ENCODE peak calls at places on chromosomes 3 and 15, in nine cellular contexts. One of them, this sample, is unnamed. For H3K9me3, the result is how much of the 10 kb centered on the place peaks cover.

GRCh38 chr3:24042174-24042878 is 97.2 kb downstream of the NR1D2 start:
- DNase-seq in naive thymus-derived CD4-positive, alpha-beta T cell: no peak
- DNase-seq in CD8-positive, alpha-beta T cell: no peak
- DNase-seq in gastrocnemius medialis: no peak
- DNase-seq in heart left ventricle: no peak
- DNase-seq in ovary: no peak
- DNase-seq in CD8-positive, alpha-beta memory T cell: no peak
- DNase-seq in IMR-90: peak
- DNase-seq in GM23248: peak
- DNase-seq in this sample: no peak

GRCh38 chr3:7144696-7145308 is 283.9 kb downstream of the GRM7 start:
- DNase-seq in ovary: no peak
- DNase-seq in heart left ventricle: no peak
- DNase-seq in naive thymus-derived CD4-positive, alpha-beta T cell: no peak
- DNase-seq in gastrocnemius medialis: no peak
- DNase-seq in IMR-90: no peak
- DNase-seq in CD8-positive, alpha-beta T cell: no peak
- DNase-seq in GM23248: peak
- DNase-seq in CD8-positive, alpha-beta memory T cell: no peak
- DNase-seq in this sample: no peak

GRCh38 chr3:50617096-50617791 is at the start of gene MAPKAPK3:
- DNase-seq in GM23248: peak
- DNase-seq in ovary: peak
- DNase-seq in gastrocnemius medialis: peak
- DNase-seq in CD8-positive, alpha-beta memory T cell: peak
- DNase-seq in CD8-positive, alpha-beta T cell: peak
- DNase-seq in IMR-90: no peak
- DNase-seq in naive thymus-derived CD4-positive, alpha-beta T cell: no peak
- DNase-seq in heart left ventricle: peak
- DNase-seq in this sample: no peak

GRCh38 chr3:151630938-151631417 is 102.7 kb upstream of the AADACL2 start:
- DNase-seq in gastrocnemius medialis: peak
- DNase-seq in naive thymus-derived CD4-positive, alpha-beta T cell: no peak
- DNase-seq in CD8-positive, alpha-beta memory T cell: no peak
- DNase-seq in ovary: peak
- DNase-seq in CD8-positive, alpha-beta T cell: no peak
- DNase-seq in heart left ventricle: no peak
- DNase-seq in GM23248: peak
- DNase-seq in IMR-90: peak
- DNase-seq in this sample: no peak

GRCh38 chr3:132180337-132180791 is 136.8 kb upstream of the ACP3 start:
- DNase-seq in gastrocnemius medialis: no peak
- DNase-seq in CD8-positive, alpha-beta memory T cell: no peak
- DNase-seq in naive thymus-derived CD4-positive, alpha-beta T cell: no peak
- DNase-seq in heart left ventricle: no peak
- DNase-seq in IMR-90: peak
- DNase-seq in GM23248: peak
- DNase-seq in ovary: no peak
- DNase-seq in CD8-positive, alpha-beta T cell: no peak
- DNase-seq in this sample: no peak

GRCh38 chr15:75758071-75758872 is 45.6 kb upstream of the CSPG4 start:
- DNase-seq in naive thymus-derived CD4-positive, alpha-beta T cell: peak
- DNase-seq in CD8-positive, alpha-beta T cell: peak
- DNase-seq in heart left ventricle: peak
- DNase-seq in GM23248: peak
- DNase-seq in IMR-90: peak
- DNase-seq in CD8-positive, alpha-beta memory T cell: peak
- DNase-seq in ovary: peak
- DNase-seq in gastrocnemius medialis: peak
- DNase-seq in this sample: peak

GRCh38 chr3:188664795-188665194 is 507.0 kb upstream of the TPRG1 start:
- DNase-seq in CD8-positive, alpha-beta memory T cell: no peak
- DNase-seq in ovary: no peak
- DNase-seq in GM23248: no peak
- DNase-seq in heart left ventricle: no peak
- DNase-seq in IMR-90: no peak
- DNase-seq in gastrocnemius medialis: no peak
- DNase-seq in naive thymus-derived CD4-positive, alpha-beta T cell: no peak
- DNase-seq in CD8-positive, alpha-beta T cell: no peak
- DNase-seq in this sample: no peak

GRCh38 chr15:41647269-41647668 is 12.9 kb upstream of the MGA start:
- DNase-seq in heart left ventricle: no peak
- DNase-seq in ovary: no peak
- DNase-seq in IMR-90: no peak
- DNase-seq in CD8-positive, alpha-beta memory T cell: no peak
- DNase-seq in gastrocnemius medialis: no peak
- DNase-seq in naive thymus-derived CD4-positive, alpha-beta T cell: no peak
- DNase-seq in CD8-positive, alpha-beta T cell: no peak
- DNase-seq in GM23248: no peak
- DNase-seq in this sample: no peak

GRCh38 chr3:97712919-97713318 is 51.6 kb upstream of the ARL6 start:
- DNase-seq in ovary: no peak
- DNase-seq in CD8-positive, alpha-beta T cell: no peak
- DNase-seq in naive thymus-derived CD4-positive, alpha-beta T cell: no peak
- DNase-seq in CD8-positive, alpha-beta memory T cell: no peak
- DNase-seq in heart left ventricle: no peak
- DNase-seq in GM23248: no peak
- DNase-seq in IMR-90: no peak
- DNase-seq in gastrocnemius medialis: no peak
- DNase-seq in this sample: no peak

GRCh38 chr3:69066121-69066520 is 14.0 kb upstream of the TMF1 start:
- DNase-seq in GM23248: no peak
- DNase-seq in CD8-positive, alpha-beta memory T cell: no peak
- DNase-seq in gastrocnemius medialis: no peak
- DNase-seq in ovary: no peak
- DNase-seq in CD8-positive, alpha-beta T cell: no peak
- DNase-seq in naive thymus-derived CD4-positive, alpha-beta T cell: no peak
- DNase-seq in IMR-90: no peak
- DNase-seq in heart left ventricle: no peak
- DNase-seq in this sample: no peak

GRCh38 chr3:61521229-61521628 is 40.1 kb upstream of the PTPRG start:
- DNase-seq in heart left ventricle: no peak
- DNase-seq in CD8-positive, alpha-beta T cell: no peak
- DNase-seq in CD8-positive, alpha-beta memory T cell: no peak
- DNase-seq in naive thymus-derived CD4-positive, alpha-beta T cell: no peak
- DNase-seq in ovary: no peak
- DNase-seq in GM23248: no peak
- DNase-seq in IMR-90: no peak
- DNase-seq in gastrocnemius medialis: no peak
- DNase-seq in this sample: no peak

GRCh38 chr15:71812966-71813722 is 2.8 kb downstream of the NR2E3 start:
- DNase-seq in IMR-90: no peak
- DNase-seq in ovary: no peak
- DNase-seq in CD8-positive, alpha-beta memory T cell: no peak
- DNase-seq in CD8-positive, alpha-beta T cell: no peak
- DNase-seq in GM23248: peak
- DNase-seq in heart left ventricle: no peak
- DNase-seq in naive thymus-derived CD4-positive, alpha-beta T cell: no peak
- DNase-seq in gastrocnemius medialis: peak
- DNase-seq in this sample: no peak

GRCh38 chr15:41307679-41308078 is 24.7 kb downstream of the OIP5 start:
- DNase-seq in heart left ventricle: no peak
- DNase-seq in CD8-positive, alpha-beta T cell: no peak
- DNase-seq in CD8-positive, alpha-beta memory T cell: no peak
- DNase-seq in gastrocnemius medialis: no peak
- DNase-seq in ovary: no peak
- DNase-seq in IMR-90: no peak
- DNase-seq in naive thymus-derived CD4-positive, alpha-beta T cell: no peak
- DNase-seq in GM23248: no peak
- DNase-seq in this sample: no peak

DNA sequence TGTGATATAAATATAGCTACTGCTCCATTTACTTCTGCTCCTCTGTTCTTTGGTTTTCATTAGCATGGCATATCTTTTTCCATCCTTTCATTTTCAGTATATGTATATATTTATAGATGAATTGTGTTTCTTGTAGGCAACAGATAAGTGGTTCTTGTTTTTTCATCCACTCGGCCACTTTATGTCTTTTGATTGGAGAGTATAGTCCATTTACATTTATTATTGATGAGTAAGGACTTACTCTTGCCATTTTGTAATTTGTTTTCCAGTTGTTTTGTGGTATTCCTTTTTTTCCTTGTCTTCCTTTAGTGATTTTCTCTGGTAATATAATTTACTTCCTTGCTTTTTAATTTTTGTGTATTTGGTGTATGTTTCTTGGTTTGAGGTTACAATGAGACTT is 26.8 kb upstream of the COPB2 start:
- DNase-seq in gastrocnemius medialis: no peak
- DNase-seq in naive thymus-derived CD4-positive, alpha-beta T cell: no peak
- DNase-seq in IMR-90: no peak
- DNase-seq in heart left ventricle: no peak
- DNase-seq in ovary: no peak
- DNase-seq in CD8-positive, alpha-beta memory T cell: no peak
- DNase-seq in GM23248: no peak
- DNase-seq in CD8-positive, alpha-beta T cell: no peak
- DNase-seq in this sample: no peak
- H3K9me3 ChIP-seq in gastrocnemius medialis: under half
- H3K9me3 ChIP-seq in naive thymus-derived CD4-positive, alpha-beta T cell: under half
- H3K9me3 ChIP-seq in IMR-90: under half
- H3K9me3 ChIP-seq in heart left ventricle: under half
- H3K9me3 ChIP-seq in ovary: under half
- H3K9me3 ChIP-seq in CD8-positive, alpha-beta memory T cell: under half
- H3K9me3 ChIP-seq in GM23248: under half
- H3K9me3 ChIP-seq in CD8-positive, alpha-beta T cell: under half
- H3K9me3 ChIP-seq in this sample: under half

DNA sequence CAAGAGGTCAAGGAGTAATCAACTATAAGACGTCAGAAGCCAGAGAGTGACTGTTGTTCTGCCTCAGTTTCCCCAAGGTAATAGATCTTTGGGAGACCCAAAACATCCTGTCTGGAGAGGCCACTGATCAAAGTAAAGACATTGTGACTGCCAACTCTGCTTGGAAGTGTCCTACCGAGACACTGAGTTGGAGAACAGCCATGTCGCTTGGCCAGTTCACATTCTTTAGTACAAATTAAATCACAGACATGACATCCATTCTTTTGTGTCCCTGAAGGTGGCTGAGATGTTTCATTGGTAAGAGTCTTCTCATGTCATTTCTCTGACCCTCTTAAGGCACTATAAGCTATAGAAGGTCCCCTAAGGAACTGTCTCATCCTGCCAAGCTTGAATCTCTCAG is 15.3 kb downstream of the SRGAP3 start:
- DNase-seq in CD8-positive, alpha-beta memory T cell: no peak
- DNase-seq in heart left ventricle: no peak
- DNase-seq in CD8-positive, alpha-beta T cell: no peak
- DNase-seq in naive thymus-derived CD4-positive, alpha-beta T cell: no peak
- DNase-seq in GM23248: no peak
- DNase-seq in IMR-90: no peak
- DNase-seq in gastrocnemius medialis: no peak
- DNase-seq in ovary: no peak
- DNase-seq in this sample: no peak
- H3K9me3 ChIP-seq in CD8-positive, alpha-beta memory T cell: under half
- H3K9me3 ChIP-seq in heart left ventricle: under half
- H3K9me3 ChIP-seq in CD8-positive, alpha-beta T cell: under half
- H3K9me3 ChIP-seq in naive thymus-derived CD4-positive, alpha-beta T cell: under half
- H3K9me3 ChIP-seq in GM23248: under half
- H3K9me3 ChIP-seq in IMR-90: under half
- H3K9me3 ChIP-seq in gastrocnemius medialis: under half
- H3K9me3 ChIP-seq in ovary: under half
- H3K9me3 ChIP-seq in this sample: under half

DNA sequence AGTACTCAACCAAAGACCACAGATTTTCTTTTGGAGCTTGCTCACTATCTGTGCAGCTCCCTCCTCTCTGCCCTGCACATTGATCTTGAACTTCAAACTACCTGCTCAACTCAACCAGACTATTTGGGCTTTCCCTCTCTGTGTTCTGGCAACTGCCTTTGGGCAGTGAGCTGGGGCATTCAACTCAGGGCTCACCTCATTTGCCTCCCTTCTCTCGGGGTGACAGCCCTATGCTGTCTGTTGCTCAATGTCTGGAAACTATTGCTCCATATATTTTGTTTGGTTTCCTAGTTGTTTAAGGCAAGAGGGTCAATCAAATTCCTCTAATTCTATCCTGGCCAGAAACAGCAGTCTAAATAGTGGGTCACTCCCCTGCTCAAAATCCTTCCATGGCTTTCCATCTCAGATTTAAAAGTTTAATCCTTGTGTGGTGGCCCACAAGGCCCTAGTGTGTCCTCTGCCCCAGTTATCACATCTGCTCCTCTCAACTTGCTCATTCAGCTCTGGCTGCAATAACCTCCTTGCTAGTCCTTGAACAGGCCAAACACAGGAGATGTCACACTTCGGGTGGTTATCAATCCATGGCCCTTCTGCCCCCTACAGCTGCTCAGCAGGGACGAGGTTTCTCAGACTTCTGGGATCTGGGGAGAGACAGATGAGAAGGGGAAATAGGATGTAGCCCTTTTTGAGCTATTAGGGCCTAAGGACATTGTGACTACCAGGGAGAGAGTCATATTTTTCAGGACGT is 67.8 kb downstream of the SNRK start:
- DNase-seq in ovary: no peak
- DNase-seq in CD8-positive, alpha-beta T cell: no peak
- DNase-seq in naive thymus-derived CD4-positive, alpha-beta T cell: no peak
- DNase-seq in IMR-90: no peak
- DNase-seq in CD8-positive, alpha-beta memory T cell: no peak
- DNase-seq in heart left ventricle: no peak
- DNase-seq in GM23248: no peak
- DNase-seq in gastrocnemius medialis: no peak
- DNase-seq in this sample: no peak
- H3K9me3 ChIP-seq in ovary: under half
- H3K9me3 ChIP-seq in CD8-positive, alpha-beta T cell: under half
- H3K9me3 ChIP-seq in naive thymus-derived CD4-positive, alpha-beta T cell: half or more
- H3K9me3 ChIP-seq in IMR-90: under half
- H3K9me3 ChIP-seq in CD8-positive, alpha-beta memory T cell: under half
- H3K9me3 ChIP-seq in heart left ventricle: under half
- H3K9me3 ChIP-seq in GM23248: under half
- H3K9me3 ChIP-seq in gastrocnemius medialis: under half
- H3K9me3 ChIP-seq in this sample: under half

GRCh38 chr3:196793224-196793623 is 53.6 kb downstream of the PAK2 start:
- DNase-seq in GM23248: peak
- DNase-seq in CD8-positive, alpha-beta T cell: no peak
- DNase-seq in IMR-90: peak
- DNase-seq in gastrocnemius medialis: no peak
- DNase-seq in ovary: no peak
- DNase-seq in naive thymus-derived CD4-positive, alpha-beta T cell: no peak
- DNase-seq in CD8-positive, alpha-beta memory T cell: no peak
- DNase-seq in heart left ventricle: no peak
- DNase-seq in this sample: no peak

GRCh38 chr3:196792771-196793170 is 53.1 kb downstream of the PAK2 start:
- DNase-seq in GM23248: peak
- DNase-seq in CD8-positive, alpha-beta T cell: no peak
- DNase-seq in naive thymus-derived CD4-positive, alpha-beta T cell: no peak
- DNase-seq in heart left ventricle: no peak
- DNase-seq in CD8-positive, alpha-beta memory T cell: no peak
- DNase-seq in IMR-90: peak
- DNase-seq in gastrocnemius medialis: peak
- DNase-seq in ovary: no peak
- DNase-seq in this sample: no peak

GRCh38 chr3:196790636-196791035 is 51.0 kb downstream of the PAK2 start:
- DNase-seq in GM23248: no peak
- DNase-seq in CD8-positive, alpha-beta T cell: no peak
- DNase-seq in ovary: no peak
- DNase-seq in CD8-positive, alpha-beta memory T cell: no peak
- DNase-seq in heart left ventricle: no peak
- DNase-seq in gastrocnemius medialis: no peak
- DNase-seq in naive thymus-derived CD4-positive, alpha-beta T cell: no peak
- DNase-seq in IMR-90: no peak
- DNase-seq in this sample: no peak

GRCh38 chr3:196789773-196790419 is 50.2 kb downstream of the PAK2 start:
- DNase-seq in heart left ventricle: no peak
- DNase-seq in IMR-90: no peak
- DNase-seq in GM23248: no peak
- DNase-seq in ovary: no peak
- DNase-seq in naive thymus-derived CD4-positive, alpha-beta T cell: no peak
- DNase-seq in gastrocnemius medialis: no peak
- DNase-seq in CD8-positive, alpha-beta memory T cell: no peak
- DNase-seq in CD8-positive, alpha-beta T cell: no peak
- DNase-seq in this sample: no peak

GRCh38 chr3:196788509-196788908 is 48.9 kb downstream of the PAK2 start:
- DNase-seq in CD8-positive, alpha-beta T cell: no peak
- DNase-seq in heart left ventricle: no peak
- DNase-seq in naive thymus-derived CD4-positive, alpha-beta T cell: no peak
- DNase-seq in GM23248: no peak
- DNase-seq in gastrocnemius medialis: no peak
- DNase-seq in IMR-90: peak
- DNase-seq in CD8-positive, alpha-beta memory T cell: no peak
- DNase-seq in ovary: no peak
- DNase-seq in this sample: no peak
- H3K9me3 ChIP-seq in CD8-positive, alpha-beta T cell: under half
- H3K9me3 ChIP-seq in heart left ventricle: under half
- H3K9me3 ChIP-seq in naive thymus-derived CD4-positive, alpha-beta T cell: under half
- H3K9me3 ChIP-seq in GM23248: under half
- H3K9me3 ChIP-seq in gastrocnemius medialis: under half
- H3K9me3 ChIP-seq in IMR-90: under half
- H3K9me3 ChIP-seq in CD8-positive, alpha-beta memory T cell: under half
- H3K9me3 ChIP-seq in ovary: under half
- H3K9me3 ChIP-seq in this sample: under half